ENCODE peak calls at places on chromosomes 7 and 10, in seven cellular contexts. One of them, this sample, is unnamed. For H3K27me3 and H3K4me1, the result is how much of the 10 kb centered on the place peaks cover.

GRCh38 chr7:134613623-134614347 is 32.9 kb upstream of the BPGM start:
- DNase-seq in IMR-90: peak
- DNase-seq in ovary: peak
- DNase-seq in stomach: no peak
- DNase-seq in tibial nerve: no peak
- DNase-seq in thyroid gland: no peak
- DNase-seq in adrenal gland: peak
- DNase-seq in this sample: no peak

GRCh38 chr7:117157121-117157870 is 165.6 kb downstream of the WNT2 start:
- DNase-seq in thyroid gland: peak
- DNase-seq in stomach: no peak
- DNase-seq in ovary: peak
- DNase-seq in adrenal gland: peak
- DNase-seq in tibial nerve: no peak
- DNase-seq in IMR-90: peak
- DNase-seq in this sample: no peak

GRCh38 chr7:73738220-73738611 is 386 bp downstream of the ABHD11 start:
- DNase-seq in stomach: peak
- DNase-seq in adrenal gland: peak
- DNase-seq in IMR-90: peak
- DNase-seq in ovary: peak
- DNase-seq in thyroid gland: peak
- DNase-seq in tibial nerve: peak
- DNase-seq in this sample: no peak

GRCh38 chr10:37707829-37708578 is 149.4 kb downstream of the ZNF248 start:
- DNase-seq in tibial nerve: no peak
- DNase-seq in thyroid gland: no peak
- DNase-seq in ovary: no peak
- DNase-seq in IMR-90: no peak
- DNase-seq in stomach: no peak
- DNase-seq in adrenal gland: no peak
- DNase-seq in this sample: no peak

GRCh38 chr7:131231381-131232220 is 96.1 kb upstream of the MKLN1 start:
- DNase-seq in thyroid gland: no peak
- DNase-seq in tibial nerve: peak
- DNase-seq in stomach: peak
- DNase-seq in ovary: peak
- DNase-seq in IMR-90: peak
- DNase-seq in adrenal gland: peak
- DNase-seq in this sample: peak

GRCh38 chr7:28408974-28409715 is 3.2 kb upstream of the CREB5 start:
- DNase-seq in thyroid gland: peak
- DNase-seq in stomach: peak
- DNase-seq in tibial nerve: peak
- DNase-seq in IMR-90: peak
- DNase-seq in adrenal gland: peak
- DNase-seq in ovary: peak
- DNase-seq in this sample: peak

GRCh38 chr10:95767884-95768556 is 12.1 kb downstream of the ENTPD1 start:
- DNase-seq in thyroid gland: no peak
- DNase-seq in adrenal gland: peak
- DNase-seq in ovary: no peak
- DNase-seq in tibial nerve: no peak
- DNase-seq in IMR-90: peak
- DNase-seq in stomach: no peak
- DNase-seq in this sample: no peak

GRCh38 chr10:43371418-43371817 is at the start of gene FXYD4:
- DNase-seq in stomach: peak
- DNase-seq in tibial nerve: no peak
- DNase-seq in thyroid gland: no peak
- DNase-seq in IMR-90: no peak
- DNase-seq in ovary: no peak
- DNase-seq in adrenal gland: no peak
- DNase-seq in this sample: peak

GRCh38 chr7:28804990-28805389 is 153.1 kb downstream of the TRIL start:
- DNase-seq in stomach: no peak
- DNase-seq in ovary: no peak
- DNase-seq in tibial nerve: no peak
- DNase-seq in adrenal gland: no peak
- DNase-seq in IMR-90: peak
- DNase-seq in thyroid gland: no peak
- DNase-seq in this sample: no peak

GRCh38 chr7:107960306-107960705 is 42.7 kb downstream of the LAMB1 start:
- DNase-seq in IMR-90: no peak
- DNase-seq in stomach: no peak
- DNase-seq in ovary: no peak
- DNase-seq in thyroid gland: no peak
- DNase-seq in tibial nerve: no peak
- DNase-seq in adrenal gland: no peak
- DNase-seq in this sample: no peak

GRCh38 chr7:16264436-16265183 is 156.7 kb downstream of the CRPPA start:
- DNase-seq in thyroid gland: no peak
- DNase-seq in adrenal gland: no peak
- DNase-seq in stomach: no peak
- DNase-seq in tibial nerve: no peak
- DNase-seq in IMR-90: no peak
- DNase-seq in ovary: no peak
- DNase-seq in this sample: no peak

GRCh38 chr10:88080213-88080612 is 216.8 kb downstream of the PTEN start:
- DNase-seq in IMR-90: peak
- DNase-seq in adrenal gland: no peak
- DNase-seq in stomach: peak
- DNase-seq in ovary: no peak
- DNase-seq in tibial nerve: no peak
- DNase-seq in thyroid gland: peak
- DNase-seq in this sample: no peak

GRCh38 chr7:13946181-13946580 is 43.3 kb downstream of the ETV1 start:
- DNase-seq in ovary: no peak
- DNase-seq in adrenal gland: no peak
- DNase-seq in tibial nerve: no peak
- DNase-seq in IMR-90: peak
- DNase-seq in stomach: no peak
- DNase-seq in thyroid gland: no peak
- DNase-seq in this sample: no peak

GRCh38 chr7:20744913-20745587 is 41.6 kb downstream of the SP8 start:
- DNase-seq in thyroid gland: no peak
- DNase-seq in stomach: no peak
- DNase-seq in tibial nerve: no peak
- DNase-seq in ovary: no peak
- DNase-seq in IMR-90: no peak
- DNase-seq in adrenal gland: no peak
- DNase-seq in this sample: no peak

GRCh38 chr10:29681700-29682444 is 47.1 kb upstream of the SVIL start:
- DNase-seq in adrenal gland: peak
- DNase-seq in ovary: no peak
- DNase-seq in tibial nerve: no peak
- DNase-seq in IMR-90: no peak
- DNase-seq in stomach: no peak
- DNase-seq in thyroid gland: no peak
- DNase-seq in this sample: peak

DNA sequence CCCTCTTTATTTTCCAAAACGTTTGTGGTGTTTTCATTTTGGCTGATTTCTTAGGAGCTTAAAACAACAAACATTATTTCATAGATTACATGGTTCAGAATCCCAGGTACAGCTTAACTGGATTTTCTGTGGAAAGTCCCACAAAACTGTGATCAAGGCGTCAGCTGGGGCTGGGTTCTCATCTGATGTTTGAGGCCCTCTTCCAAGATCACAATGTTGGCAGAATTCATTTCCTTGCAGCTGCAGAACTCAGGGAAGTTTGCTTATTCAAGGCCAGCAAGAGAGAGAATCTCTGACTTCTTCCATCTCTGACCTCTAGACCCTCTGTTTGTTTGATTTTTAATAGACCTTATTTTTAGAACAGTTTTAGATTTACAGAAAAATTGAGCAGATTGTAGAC is 108.4 kb upstream of the AGK start:
- DNase-seq in IMR-90: no peak
- DNase-seq in ovary: no peak
- DNase-seq in adrenal gland: no peak
- DNase-seq in tibial nerve: no peak
- DNase-seq in thyroid gland: no peak
- DNase-seq in stomach: no peak
- DNase-seq in this sample: no peak
- H3K27me3 ChIP-seq in IMR-90: under half
- H3K27me3 ChIP-seq in ovary: under half
- H3K27me3 ChIP-seq in adrenal gland: under half
- H3K27me3 ChIP-seq in tibial nerve: under half
- H3K27me3 ChIP-seq in thyroid gland: under half
- H3K27me3 ChIP-seq in stomach: under half
- H3K27me3 ChIP-seq in this sample: under half

GRCh38 chr10:33237736-33238624 is 96.5 kb downstream of the NRP1 start:
- DNase-seq in thyroid gland: peak
- DNase-seq in adrenal gland: no peak
- DNase-seq in tibial nerve: no peak
- DNase-seq in IMR-90: peak
- DNase-seq in stomach: no peak
- DNase-seq in ovary: no peak
- DNase-seq in this sample: no peak
- H3K4me1 ChIP-seq in thyroid gland: under half
- H3K4me1 ChIP-seq in adrenal gland: under half
- H3K4me1 ChIP-seq in tibial nerve: under half
- H3K4me1 ChIP-seq in IMR-90: under half
- H3K4me1 ChIP-seq in stomach: under half
- H3K4me1 ChIP-seq in ovary: under half
- H3K4me1 ChIP-seq in this sample: under half

GRCh38 chr7:102467581-102468415 is 3.0 kb downstream of the LRWD1 start:
- DNase-seq in adrenal gland: no peak
- DNase-seq in ovary: no peak
- DNase-seq in IMR-90: no peak
- DNase-seq in thyroid gland: no peak
- DNase-seq in tibial nerve: no peak
- DNase-seq in stomach: no peak
- DNase-seq in this sample: peak

GRCh38 chr7:102471791-102472125 is 7.0 kb downstream of the POLR2J start:
- DNase-seq in ovary: peak
- DNase-seq in stomach: no peak
- DNase-seq in tibial nerve: no peak
- DNase-seq in adrenal gland: no peak
- DNase-seq in IMR-90: no peak
- DNase-seq in thyroid gland: no peak
- DNase-seq in this sample: peak

GRCh38 chr7:102469972-102470825 is 5.4 kb downstream of the LRWD1 start:
- DNase-seq in thyroid gland: peak
- DNase-seq in ovary: no peak
- DNase-seq in stomach: peak
- DNase-seq in tibial nerve: no peak
- DNase-seq in IMR-90: no peak
- DNase-seq in adrenal gland: no peak
- DNase-seq in this sample: peak

GRCh38 chr7:102468416-102469350 is 3.9 kb downstream of the LRWD1 start:
- DNase-seq in stomach: no peak
- DNase-seq in IMR-90: no peak
- DNase-seq in thyroid gland: no peak
- DNase-seq in adrenal gland: peak
- DNase-seq in ovary: no peak
- DNase-seq in tibial nerve: no peak
- DNase-seq in this sample: peak

DNA sequence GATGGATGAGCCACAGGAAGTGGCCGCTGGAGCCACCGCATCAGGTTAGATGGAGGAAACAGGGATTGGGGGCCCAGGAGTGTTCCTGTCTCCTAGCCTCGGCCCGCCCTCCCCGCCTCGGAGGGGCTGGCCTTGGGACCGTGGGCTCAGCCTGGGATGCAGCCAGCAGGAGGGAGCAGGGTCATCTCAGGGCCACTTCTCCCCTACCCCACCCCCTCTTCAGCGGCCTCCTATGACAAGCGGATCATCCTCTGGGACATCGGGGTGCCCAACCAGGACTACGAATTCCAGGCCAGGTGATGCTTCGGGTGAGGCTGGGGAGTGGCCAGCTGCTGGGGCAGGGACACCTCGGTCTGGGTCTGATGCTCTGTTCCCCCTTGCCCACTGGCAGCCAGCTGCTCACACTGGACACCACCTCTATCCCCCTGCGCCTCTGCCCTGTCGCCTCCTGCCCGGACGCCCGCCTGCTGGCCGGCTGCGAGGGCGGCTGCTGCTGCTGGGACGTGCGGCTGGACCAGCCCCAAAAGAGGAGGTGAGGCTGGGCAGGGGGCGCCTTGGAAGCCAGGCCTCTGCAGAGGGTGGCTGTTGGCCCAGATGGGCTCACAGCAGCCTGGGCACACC is 4.7 kb downstream of the LRWD1 start:
- DNase-seq in adrenal gland: peak
- DNase-seq in IMR-90: no peak
- DNase-seq in thyroid gland: peak
- DNase-seq in ovary: no peak
- DNase-seq in tibial nerve: no peak
- DNase-seq in stomach: no peak
- DNase-seq in this sample: peak
- TF ChIP-seq POLR2A in adrenal gland: no peak
- TF ChIP-seq POLR2A in IMR-90: no peak
- TF ChIP-seq POLR2A in thyroid gland: no peak
- TF ChIP-seq POLR2A in ovary: no peak
- TF ChIP-seq POLR2A in tibial nerve: no peak
- TF ChIP-seq POLR2A in stomach: no peak
- TF ChIP-seq POLR2A in this sample: no peak

GRCh38 chr10:24816997-24817396 is 93.3 kb upstream of the ARHGAP21 start:
- DNase-seq in thyroid gland: no peak
- DNase-seq in IMR-90: no peak
- DNase-seq in tibial nerve: no peak
- DNase-seq in ovary: no peak
- DNase-seq in adrenal gland: no peak
- DNase-seq in stomach: no peak
- DNase-seq in this sample: no peak

GRCh38 chr10:24814568-24815313 is 91.1 kb upstream of the ARHGAP21 start:
- DNase-seq in tibial nerve: no peak
- DNase-seq in stomach: no peak
- DNase-seq in IMR-90: peak
- DNase-seq in adrenal gland: peak
- DNase-seq in ovary: no peak
- DNase-seq in thyroid gland: no peak
- DNase-seq in this sample: no peak

GRCh38 chr10:24811906-24812305 is 88.2 kb upstream of the ARHGAP21 start:
- DNase-seq in adrenal gland: no peak
- DNase-seq in stomach: no peak
- DNase-seq in thyroid gland: no peak
- DNase-seq in ovary: no peak
- DNase-seq in IMR-90: no peak
- DNase-seq in tibial nerve: peak
- DNase-seq in this sample: no peak

GRCh38 chr10:24813866-24814265 is 90.2 kb upstream of the ARHGAP21 start:
- DNase-seq in stomach: no peak
- DNase-seq in thyroid gland: no peak
- DNase-seq in tibial nerve: no peak
- DNase-seq in IMR-90: no peak
- DNase-seq in ovary: no peak
- DNase-seq in adrenal gland: no peak
- DNase-seq in this sample: no peak
- H3K27me3 ChIP-seq in stomach: under half
- H3K27me3 ChIP-seq in thyroid gland: under half
- H3K27me3 ChIP-seq in tibial nerve: under half
- H3K27me3 ChIP-seq in IMR-90: under half
- H3K27me3 ChIP-seq in ovary: under half
- H3K27me3 ChIP-seq in adrenal gland: under half
- H3K27me3 ChIP-seq in this sample: under half

DNA sequence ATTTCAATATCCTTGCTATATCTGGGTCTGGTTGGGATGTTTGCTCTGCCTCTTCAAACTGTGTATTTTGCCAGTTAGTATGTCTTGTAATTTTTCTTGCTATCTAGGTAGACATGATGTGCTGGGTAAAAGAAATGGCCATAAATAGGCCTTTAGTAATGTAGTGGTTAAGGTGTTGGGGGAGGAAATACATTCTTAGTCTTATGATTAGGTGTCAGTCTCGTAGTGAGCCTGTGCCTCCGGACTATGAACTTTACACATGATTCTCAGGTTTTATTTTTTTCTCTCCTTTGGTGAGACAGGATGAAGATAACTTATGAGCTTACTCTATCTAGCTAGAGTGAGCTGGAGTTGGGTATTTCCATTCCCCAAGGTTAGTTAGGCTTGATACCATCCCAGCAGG is 32.4 kb upstream of the NME8 start:
- DNase-seq in tibial nerve: no peak
- DNase-seq in ovary: no peak
- DNase-seq in adrenal gland: no peak
- DNase-seq in IMR-90: no peak
- DNase-seq in thyroid gland: no peak
- DNase-seq in stomach: no peak
- DNase-seq in this sample: no peak
- H3K4me1 ChIP-seq in tibial nerve: under half
- H3K4me1 ChIP-seq in ovary: under half
- H3K4me1 ChIP-seq in adrenal gland: under half
- H3K4me1 ChIP-seq in IMR-90: under half
- H3K4me1 ChIP-seq in thyroid gland: under half
- H3K4me1 ChIP-seq in stomach: under half
- H3K4me1 ChIP-seq in this sample: under half

This sample was measured in spleen.